ENCODE peak calls at places on chromosomes 5 and 9, in six cellular contexts. One of them, this sample, is unnamed.

GRCh38 chr5:161230222-161230621 is 316.3 kb downstream of the GABRB2 start:
- DNase-seq in GM12878: no peak
- DNase-seq in pons: no peak
- DNase-seq in amygdala: no peak
- DNase-seq in stimulated activated CD4-positive, alpha-beta T cell treated with anti-CD3 and anti-CD28 coated beads, Interleukin-1b, Interleukin-23, amount 100 ng/mL, for 24 hours: no peak
- DNase-seq in osteocyte: no peak
- DNase-seq in this sample: no peak

GRCh38 chr5:63963080-63963735 is 963 bp upstream of the HTR1A start:
- DNase-seq in amygdala: no peak
- DNase-seq in stimulated activated CD4-positive, alpha-beta T cell treated with anti-CD3 and anti-CD28 coated beads, Interleukin-1b, Interleukin-23, amount 100 ng/mL, for 24 hours: no peak
- DNase-seq in osteocyte: no peak
- DNase-seq in pons: peak; percentile 86
- DNase-seq in GM12878: peak; percentile 1
- DNase-seq in this sample: no peak

GRCh38 chr5:78569441-78569840 is 79.1 kb downstream of the LHFPL2 start:
- DNase-seq in GM12878: no peak
- DNase-seq in amygdala: no peak
- DNase-seq in stimulated activated CD4-positive, alpha-beta T cell treated with anti-CD3 and anti-CD28 coated beads, Interleukin-1b, Interleukin-23, amount 100 ng/mL, for 24 hours: no peak
- DNase-seq in pons: peak; percentile 63
- DNase-seq in osteocyte: peak; percentile 89
- DNase-seq in this sample: no peak

GRCh38 chr5:145946112-145946861 is 9.9 kb downstream of the SH3RF2 start:
- DNase-seq in pons: no peak
- DNase-seq in GM12878: peak; percentile 27
- DNase-seq in stimulated activated CD4-positive, alpha-beta T cell treated with anti-CD3 and anti-CD28 coated beads, Interleukin-1b, Interleukin-23, amount 100 ng/mL, for 24 hours: no peak
- DNase-seq in amygdala: no peak
- DNase-seq in osteocyte: no peak
- DNase-seq in this sample: no peak

GRCh38 chr9:117729375-117729774 is 25.2 kb downstream of the TLR4 start:
- DNase-seq in pons: no peak
- DNase-seq in amygdala: no peak
- DNase-seq in osteocyte: no peak
- DNase-seq in GM12878: no peak
- DNase-seq in stimulated activated CD4-positive, alpha-beta T cell treated with anti-CD3 and anti-CD28 coated beads, Interleukin-1b, Interleukin-23, amount 100 ng/mL, for 24 hours: no peak
- DNase-seq in this sample: no peak

GRCh38 chr5:36607838-36608783 is 1.7 kb downstream of the SLC1A3 start:
- DNase-seq in osteocyte: no peak
- DNase-seq in stimulated activated CD4-positive, alpha-beta T cell treated with anti-CD3 and anti-CD28 coated beads, Interleukin-1b, Interleukin-23, amount 100 ng/mL, for 24 hours: no peak
- DNase-seq in pons: peak; percentile 73
- DNase-seq in amygdala: no peak
- DNase-seq in GM12878: no peak
- DNase-seq in this sample: no peak

GRCh38 chr5:120960510-120960909 is 496.4 kb downstream of the PRR16 start:
- DNase-seq in amygdala: no peak
- DNase-seq in pons: no peak
- DNase-seq in osteocyte: no peak
- DNase-seq in stimulated activated CD4-positive, alpha-beta T cell treated with anti-CD3 and anti-CD28 coated beads, Interleukin-1b, Interleukin-23, amount 100 ng/mL, for 24 hours: no peak
- DNase-seq in GM12878: no peak
- DNase-seq in this sample: no peak

GRCh38 chr5:68534131-68534940 is 318.8 kb downstream of the PIK3R1 start:
- DNase-seq in pons: peak; percentile 51
- DNase-seq in stimulated activated CD4-positive, alpha-beta T cell treated with anti-CD3 and anti-CD28 coated beads, Interleukin-1b, Interleukin-23, amount 100 ng/mL, for 24 hours: no peak
- DNase-seq in GM12878: no peak
- DNase-seq in osteocyte: no peak
- DNase-seq in amygdala: peak; percentile 38
- DNase-seq in this sample: no peak

GRCh38 chr5:1515921-1516571 is 7.7 kb downstream of the LPCAT1 start:
- DNase-seq in amygdala: no peak
- DNase-seq in osteocyte: peak; percentile 74
- DNase-seq in stimulated activated CD4-positive, alpha-beta T cell treated with anti-CD3 and anti-CD28 coated beads, Interleukin-1b, Interleukin-23, amount 100 ng/mL, for 24 hours: no peak
- DNase-seq in pons: no peak
- DNase-seq in GM12878: no peak
- DNase-seq in this sample: no peak

GRCh38 chr9:127796899-127797370 is 5.7 kb upstream of the FPGS start:
- DNase-seq in amygdala: no peak
- DNase-seq in stimulated activated CD4-positive, alpha-beta T cell treated with anti-CD3 and anti-CD28 coated beads, Interleukin-1b, Interleukin-23, amount 100 ng/mL, for 24 hours: no peak
- DNase-seq in osteocyte: no peak
- DNase-seq in pons: no peak
- DNase-seq in GM12878: no peak
- DNase-seq in this sample: no peak

GRCh38 chr5:72855821-72856220 is 39.4 kb downstream of the TNPO1 start:
- DNase-seq in pons: no peak
- DNase-seq in osteocyte: no peak
- DNase-seq in GM12878: no peak
- DNase-seq in amygdala: no peak
- DNase-seq in stimulated activated CD4-positive, alpha-beta T cell treated with anti-CD3 and anti-CD28 coated beads, Interleukin-1b, Interleukin-23, amount 100 ng/mL, for 24 hours: no peak
- DNase-seq in this sample: no peak

GRCh38 chr5:147431586-147431985 is 78.3 kb downstream of the DPYSL3 start:
- DNase-seq in osteocyte: no peak
- DNase-seq in amygdala: no peak
- DNase-seq in pons: no peak
- DNase-seq in stimulated activated CD4-positive, alpha-beta T cell treated with anti-CD3 and anti-CD28 coated beads, Interleukin-1b, Interleukin-23, amount 100 ng/mL, for 24 hours: no peak
- DNase-seq in GM12878: no peak
- DNase-seq in this sample: no peak

GRCh38 chr9:5389109-5389732 is 48.5 kb downstream of the PLGRKT start:
- DNase-seq in GM12878: peak; percentile 45
- DNase-seq in amygdala: no peak
- DNase-seq in osteocyte: no peak
- DNase-seq in pons: no peak
- DNase-seq in stimulated activated CD4-positive, alpha-beta T cell treated with anti-CD3 and anti-CD28 coated beads, Interleukin-1b, Interleukin-23, amount 100 ng/mL, for 24 hours: no peak
- DNase-seq in this sample: no peak

GRCh38 chr9:135348788-135349150 is 130.8 kb upstream of the PPP1R26 start:
- DNase-seq in pons: no peak
- DNase-seq in osteocyte: no peak
- DNase-seq in amygdala: no peak
- DNase-seq in stimulated activated CD4-positive, alpha-beta T cell treated with anti-CD3 and anti-CD28 coated beads, Interleukin-1b, Interleukin-23, amount 100 ng/mL, for 24 hours: no peak
- DNase-seq in GM12878: no peak
- DNase-seq in this sample: no peak

GRCh38 chr5:72498284-72498683 is 8.9 kb downstream of the ZNF366 start:
- DNase-seq in pons: no peak
- DNase-seq in amygdala: no peak
- DNase-seq in GM12878: no peak
- DNase-seq in osteocyte: no peak
- DNase-seq in stimulated activated CD4-positive, alpha-beta T cell treated with anti-CD3 and anti-CD28 coated beads, Interleukin-1b, Interleukin-23, amount 100 ng/mL, for 24 hours: no peak
- DNase-seq in this sample: no peak

GRCh38 chr9:653421-653820 is 188.1 kb upstream of the DMRT1 start:
- DNase-seq in pons: no peak
- DNase-seq in stimulated activated CD4-positive, alpha-beta T cell treated with anti-CD3 and anti-CD28 coated beads, Interleukin-1b, Interleukin-23, amount 100 ng/mL, for 24 hours: no peak
- DNase-seq in amygdala: no peak
- DNase-seq in osteocyte: no peak
- DNase-seq in GM12878: no peak
- DNase-seq in this sample: no peak

GRCh38 chr9:137317021-137317978 is 15.2 kb upstream of the NRARP start:
- DNase-seq in stimulated activated CD4-positive, alpha-beta T cell treated with anti-CD3 and anti-CD28 coated beads, Interleukin-1b, Interleukin-23, amount 100 ng/mL, for 24 hours: no peak
- DNase-seq in amygdala: no peak
- DNase-seq in GM12878: no peak
- DNase-seq in osteocyte: no peak
- DNase-seq in pons: no peak
- DNase-seq in this sample: no peak

GRCh38 chr9:36738318-36738975 is 165.8 kb downstream of the MELK start:
- DNase-seq in GM12878: no peak
- DNase-seq in osteocyte: no peak
- DNase-seq in amygdala: no peak
- DNase-seq in stimulated activated CD4-positive, alpha-beta T cell treated with anti-CD3 and anti-CD28 coated beads, Interleukin-1b, Interleukin-23, amount 100 ng/mL, for 24 hours: no peak
- DNase-seq in pons: peak; percentile 5
- DNase-seq in this sample: no peak

GRCh38 chr9:104494808-104495207 is 9.3 kb upstream of the OR13F1 start:
- DNase-seq in osteocyte: no peak
- DNase-seq in pons: no peak
- DNase-seq in stimulated activated CD4-positive, alpha-beta T cell treated with anti-CD3 and anti-CD28 coated beads, Interleukin-1b, Interleukin-23, amount 100 ng/mL, for 24 hours: no peak
- DNase-seq in GM12878: no peak
- DNase-seq in amygdala: no peak
- DNase-seq in this sample: no peak

GRCh38 chr5:181028032-181028819 is 11.8 kb upstream of the BTNL9 start:
- DNase-seq in stimulated activated CD4-positive, alpha-beta T cell treated with anti-CD3 and anti-CD28 coated beads, Interleukin-1b, Interleukin-23, amount 100 ng/mL, for 24 hours: no peak
- DNase-seq in osteocyte: peak; percentile 65
- DNase-seq in GM12878: no peak
- DNase-seq in pons: no peak
- DNase-seq in amygdala: no peak
- DNase-seq in this sample: no peak

GRCh38 chr9:122252796-122253195 is 11.8 kb downstream of the RBM18 start:
- DNase-seq in osteocyte: no peak
- DNase-seq in pons: no peak
- DNase-seq in stimulated activated CD4-positive, alpha-beta T cell treated with anti-CD3 and anti-CD28 coated beads, Interleukin-1b, Interleukin-23, amount 100 ng/mL, for 24 hours: no peak
- DNase-seq in amygdala: no peak
- DNase-seq in GM12878: no peak
- DNase-seq in this sample: no peak

GRCh38 chr9:92245005-92245797 is 48.3 kb downstream of the IARS1 start:
- DNase-seq in pons: no peak
- DNase-seq in GM12878: no peak
- DNase-seq in amygdala: no peak
- DNase-seq in stimulated activated CD4-positive, alpha-beta T cell treated with anti-CD3 and anti-CD28 coated beads, Interleukin-1b, Interleukin-23, amount 100 ng/mL, for 24 hours: no peak
- DNase-seq in osteocyte: no peak
- DNase-seq in this sample: no peak

GRCh38 chr9:29873579-29873978 is 2300.3 kb upstream of the C9orf72 start:
- DNase-seq in pons: no peak
- DNase-seq in osteocyte: no peak
- DNase-seq in GM12878: no peak
- DNase-seq in stimulated activated CD4-positive, alpha-beta T cell treated with anti-CD3 and anti-CD28 coated beads, Interleukin-1b, Interleukin-23, amount 100 ng/mL, for 24 hours: no peak
- DNase-seq in amygdala: no peak
- DNase-seq in this sample: no peak

GRCh38 chr9:734831-735511 is 106.5 kb upstream of the DMRT1 start:
- DNase-seq in GM12878: no peak
- DNase-seq in osteocyte: no peak
- DNase-seq in pons: peak; percentile 84
- DNase-seq in amygdala: peak; percentile 80
- DNase-seq in stimulated activated CD4-positive, alpha-beta T cell treated with anti-CD3 and anti-CD28 coated beads, Interleukin-1b, Interleukin-23, amount 100 ng/mL, for 24 hours: no peak
- DNase-seq in this sample: no peak

GRCh38 chr5:141192110-141192725 is at the start of gene PCDHB10:
- DNase-seq in amygdala: no peak
- DNase-seq in GM12878: no peak
- DNase-seq in pons: peak; percentile 37
- DNase-seq in stimulated activated CD4-positive, alpha-beta T cell treated with anti-CD3 and anti-CD28 coated beads, Interleukin-1b, Interleukin-23, amount 100 ng/mL, for 24 hours: no peak
- DNase-seq in osteocyte: peak; percentile 84
- DNase-seq in this sample: no peak